ENCODE peak calls at places on chromosome 3, in five cellular contexts. E, H, S, Z and Q are unnamed samples.

GRCh38 chr3:130850044-130850797 is 43.7 kb upstream of the ATP2C1 start:
- DNase-seq in H (no peak), S (no peak), E (no peak), Z (no peak), Q (peak; percentile 38)

GRCh38 chr3:120094776-120095225 is 554 bp upstream of the GSK3B start:
- DNase-seq in S (peak; percentile 99), E (peak; percentile 96), Z (peak; percentile 100), H (no peak), Q (peak; percentile 98)

GRCh38 chr3:112134335-112135124 is 1.5 kb upstream of the GCSAM start:
- DNase-seq in E (no peak), H (no peak), Z (no peak), S (no peak), Q (no peak)

GRCh38 chr3:190073264-190073663 is 47.4 kb downstream of the P3H2 start:
- DNase-seq in E (no peak), Z (no peak), S (peak; percentile 18), H (no peak), Q (peak; percentile 32)

GRCh38 chr3:197912770-197913476 is 37.1 kb upstream of the RPL35A start:
- DNase-seq in E (no peak), Z (no peak), H (no peak), S (peak; percentile 8), Q (no peak)

GRCh38 chr3:52090131-52090548 is 33.8 kb upstream of the DUSP7 start:
- DNase-seq in E (no peak), H (peak; percentile 31), Z (no peak), S (no peak), Q (no peak)

GRCh38 chr3:72746412-72747411 is 101.5 kb downstream of the SHQ1 start:
- DNase-seq in E (no peak), Z (no peak), H (no peak), S (no peak), Q (no peak)

GRCh38 chr3:97658670-97659285 is 105.8 kb upstream of the ARL6 start:
- DNase-seq in E (no peak), Z (no peak), H (peak; percentile 8), S (no peak), Q (no peak)

GRCh38 chr3:148360046-148360445 is 337.7 kb upstream of the AGTR1 start:
- DNase-seq in H (no peak), S (no peak), Z (no peak), E (no peak), Q (no peak)

GRCh38 chr3:64939747-64940450 is 252.1 kb upstream of the ADAMTS9 start:
- DNase-seq in E (no peak), H (no peak), S (no peak), Z (no peak), Q (no peak)
- TF ChIP-seq POLR2AphosphoS5 in E (no peak), H (no peak), S (no peak), Z (no peak), Q (no peak)

DNA sequence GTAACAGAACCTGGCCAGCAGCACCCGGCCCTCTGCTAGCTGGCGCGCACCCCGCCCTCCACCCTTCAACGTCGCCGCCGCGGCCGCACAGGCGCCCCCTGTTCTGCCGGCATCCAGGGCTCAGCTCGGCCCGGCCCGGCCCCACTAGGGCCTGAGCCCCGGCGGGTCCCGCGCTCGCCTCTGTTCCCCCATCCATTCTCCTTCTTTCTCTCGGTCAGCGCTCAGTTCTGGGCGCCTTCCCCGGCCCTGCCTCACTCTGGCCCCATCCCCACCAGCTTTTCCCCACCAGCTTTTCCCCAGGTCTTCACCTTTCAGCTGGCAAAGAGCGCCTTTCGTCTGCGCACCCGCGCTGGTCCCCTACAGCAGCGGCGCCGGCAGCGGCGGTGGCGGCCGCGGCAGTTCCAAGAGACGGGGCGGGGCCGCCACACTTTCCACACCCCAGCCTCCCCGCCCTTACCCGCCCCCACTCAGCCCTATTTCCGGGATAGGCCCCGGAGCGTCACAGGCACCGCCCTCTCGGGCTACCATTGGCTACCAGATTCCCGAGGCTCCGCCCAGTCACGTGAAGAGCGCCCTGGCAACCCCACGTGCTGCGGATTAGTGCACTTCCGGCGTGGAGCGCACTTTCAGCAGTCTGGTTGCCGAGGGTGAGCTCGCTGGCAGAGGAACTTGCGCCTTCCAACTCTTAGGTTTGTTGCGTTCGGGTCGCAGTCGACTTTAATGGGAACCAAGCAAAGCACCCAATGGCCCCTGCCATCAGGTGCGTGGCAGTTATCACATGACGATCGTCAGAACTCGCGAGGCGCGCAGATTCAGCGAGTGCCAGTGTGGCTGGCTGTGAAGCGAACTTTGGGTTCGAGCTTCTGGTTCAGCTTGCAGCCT is at the start of gene EIF5A2:
- DNase-seq in H (peak; percentile 91), Z (peak; percentile 99), S (peak; percentile 90), E (peak; percentile 90), Q (peak; percentile 93)
- TF ChIP-seq POLR2AphosphoS5 in H (peak; percentile 34), Z (peak; percentile 83), S (peak; percentile 53), E (no peak), Q (peak; percentile 12)

GRCh38 chr3:17742837-17743659 is 617 bp upstream of the TBC1D5 start:
- DNase-seq in Z (no peak), E (peak; percentile 97), H (no peak), S (no peak), Q (no peak)
- TF ChIP-seq POLR2AphosphoS5 in Z (peak; percentile 59), E (no peak), H (peak; percentile 78), S (no peak), Q (no peak)

GRCh38 chr3:134795776-134796312 is 784 bp downstream of the EPHB1 start:
- DNase-seq in S (no peak), E (no peak), Z (peak; percentile 89), H (no peak), Q (no peak)

GRCh38 chr3:134794950-134795775 is at the start of gene EPHB1:
- DNase-seq in S (peak; percentile 70), Z (peak; percentile 95), H (peak; percentile 60), E (peak; percentile 74), Q (peak; percentile 71)

GRCh38 chr3:134797080-134797801 is 2.2 kb downstream of the EPHB1 start:
- DNase-seq in H (no peak), S (no peak), Z (peak; percentile 53), E (no peak), Q (no peak)

GRCh38 chr3:134797816-134798451 is 2.9 kb downstream of the EPHB1 start:
- DNase-seq in Z (peak; percentile 55), E (no peak), S (no peak), H (no peak), Q (peak; percentile 16)

DNA sequence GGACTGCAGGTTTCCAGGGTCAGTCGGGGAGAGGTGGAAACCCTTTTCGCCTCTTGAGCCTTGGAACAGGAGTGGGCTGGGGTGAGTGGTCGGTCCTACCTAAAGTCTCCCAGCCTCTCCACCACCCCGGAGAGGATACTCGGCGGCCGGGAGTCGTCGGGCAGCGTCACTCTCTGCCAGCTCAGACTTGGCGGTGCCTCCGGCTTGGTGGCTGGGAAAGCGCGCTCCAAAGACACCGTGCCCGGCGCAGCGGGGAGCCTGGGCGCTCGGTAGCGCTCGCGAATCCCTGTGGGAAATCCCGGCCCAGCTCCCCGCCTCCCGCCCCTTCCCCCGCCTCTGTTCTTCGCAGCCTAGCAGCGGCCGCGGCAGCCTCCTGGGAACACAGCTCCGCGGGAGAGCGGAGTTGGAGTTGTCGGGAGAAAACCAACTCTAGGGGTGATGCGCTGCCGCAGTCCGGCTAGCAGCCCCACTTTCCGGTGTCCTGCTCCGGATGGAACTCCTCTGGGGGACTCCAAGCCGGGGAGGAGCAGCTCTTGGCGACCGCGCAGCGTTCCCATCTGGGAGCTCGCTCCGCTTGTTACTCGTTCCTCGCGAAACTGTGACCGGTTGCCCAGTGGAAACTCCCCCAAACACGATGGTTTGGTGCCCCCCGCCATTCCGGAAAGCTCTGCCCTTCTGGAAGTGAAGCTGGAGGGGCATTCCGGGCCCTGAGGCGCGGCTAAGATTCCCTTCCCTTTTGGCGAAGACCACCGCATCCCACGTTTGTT is 1.4 kb downstream of the EPHB1 start:
- DNase-seq in E (no peak), Z (peak; percentile 62), H (no peak), S (no peak), Q (no peak)
- TF ChIP-seq POLR2AphosphoS5 in E (no peak), Z (no peak), H (no peak), S (no peak), Q (no peak)